ENCODE peak calls at places on chromosomes 7 and 10, in eight cellular contexts. X is naive thymus-derived CD8-positive, alpha-beta T cell; A is NCI-H510A treated with DMSO at 0.1 percent for 48 hours; W is AG10803; D is HT1080; I is adipocyte; E is HuH-7.5; B is stimulated activated CD4-positive, alpha-beta T cell treated with anti-CD3 and anti-CD28 coated beads, Interleukin-15, amount 100 ng/mL, for 24 hours. S is an unnamed sample.

GRCh38 chr7:29239638-29240037 is 45.1 kb downstream of the CHN2 start:
- DNase-seq in X (no peak), I (no peak), D (no peak), E (no peak), A (no peak), W (no peak), B (peak; percentile 35), S (peak; percentile 45)

GRCh38 chr10:34469446-34469845 is 345.6 kb downstream of the PARD3 start:
- DNase-seq in X (no peak), I (no peak), A (no peak), D (no peak), E (no peak), W (no peak), B (no peak), S (no peak)

GRCh38 chr10:4835494-4835918 is 9.5 kb downstream of the AKR1E2 start:
- DNase-seq in I (no peak), A (no peak), D (no peak), W (no peak), X (peak; percentile 14), B (peak; percentile 25), E (no peak), S (no peak)

GRCh38 chr7:145644426-145645154 is 472.0 kb upstream of the CNTNAP2 start:
- DNase-seq in B (no peak), A (no peak), I (no peak), D (peak; percentile 96), E (no peak), X (no peak), W (no peak), S (no peak)

GRCh38 chr7:156668130-156668741 is 27.7 kb downstream of the RNF32 start:
- DNase-seq in X (no peak), W (no peak), I (no peak), B (no peak), A (no peak), E (no peak), D (peak; percentile 68), S (no peak)

GRCh38 chr7:1559626-1560590 is 3.9 kb upstream of the TMEM184A start:
- DNase-seq in X (no peak), I (no peak), A (no peak), E (no peak), B (no peak), W (no peak), D (no peak), S (no peak)

GRCh38 chr10:3095373-3096139 is 28.2 kb downstream of the PFKP start:
- DNase-seq in I (peak; percentile 96), E (no peak), D (peak; percentile 98), W (peak; percentile 99), X (no peak), B (peak; percentile 73), A (no peak), S (peak; percentile 98)

GRCh38 chr10:20596065-20596760 is 300.9 kb downstream of the NEBL start:
- DNase-seq in D (peak; percentile 7), I (no peak), B (no peak), A (no peak), E (no peak), X (no peak), W (peak; percentile 47), S (no peak)

GRCh38 chr7:104207348-104207730 is 474 bp downstream of the ORC5 start:
- DNase-seq in X (peak; percentile 16), D (no peak), A (peak; percentile 10), W (peak; percentile 10), I (peak; percentile 60), E (no peak), B (no peak), S (peak; percentile 41)

GRCh38 chr7:153100691-153101237 is 341.2 kb downstream of the ACTR3B start:
- DNase-seq in X (no peak), B (no peak), A (no peak), I (no peak), D (no peak), E (no peak), W (no peak), S (no peak)

GRCh38 chr10:58107506-58107905 is 160.2 kb downstream of the IPMK start:
- DNase-seq in D (peak; percentile 89), E (no peak), A (no peak), I (peak; percentile 21), W (peak; percentile 79), X (no peak), B (no peak), S (no peak)

GRCh38 chr10:49353026-49353894 is 42.6 kb downstream of the DRGX start:
- DNase-seq in I (no peak), X (no peak), A (no peak), B (no peak), E (no peak), W (no peak), D (no peak), S (no peak)

GRCh38 chr10:15591937-15592336 is 127.8 kb downstream of the ITGA8 start:
- DNase-seq in E (no peak), D (no peak), I (no peak), X (no peak), B (no peak), W (no peak), A (no peak), S (no peak)

S was measured in dermis blood vessel endothelial cell.